ENCODE peak calls at places on chromosome 9, in six cellular contexts. One of them, this sample, is unnamed.

GRCh38 chr9:38112010-38112409 is 43.0 kb upstream of the SHB start:
- DNase-seq in transverse colon: no peak
- DNase-seq in colonic mucosa: no peak
- DNase-seq in adrenal gland: no peak
- DNase-seq in left lung: no peak
- DNase-seq in CD8-positive, alpha-beta T cell: no peak
- DNase-seq in this sample: no peak

GRCh38 chr9:82152181-82152580 is 163.6 kb downstream of the SPATA31D1 start:
- DNase-seq in transverse colon: no peak
- DNase-seq in colonic mucosa: no peak
- DNase-seq in adrenal gland: no peak
- DNase-seq in left lung: no peak
- DNase-seq in CD8-positive, alpha-beta T cell: no peak
- DNase-seq in this sample: no peak

GRCh38 chr9:72930828-72931227 is 22.0 kb downstream of the ALDH1A1 start:
- DNase-seq in transverse colon: no peak
- DNase-seq in colonic mucosa: no peak
- DNase-seq in adrenal gland: no peak
- DNase-seq in left lung: no peak
- DNase-seq in CD8-positive, alpha-beta T cell: no peak
- DNase-seq in this sample: no peak

GRCh38 chr9:122988919-122989614 is 44.4 kb upstream of the GPR21 start:
- DNase-seq in transverse colon: no peak
- DNase-seq in colonic mucosa: no peak
- DNase-seq in adrenal gland: no peak
- DNase-seq in left lung: no peak
- DNase-seq in CD8-positive, alpha-beta T cell: no peak
- DNase-seq in this sample: no peak

GRCh38 chr9:5518937-5519319 is 8.6 kb downstream of the PDCD1LG2 start:
- DNase-seq in transverse colon: no peak
- DNase-seq in colonic mucosa: no peak
- DNase-seq in adrenal gland: no peak
- DNase-seq in left lung: no peak
- DNase-seq in CD8-positive, alpha-beta T cell: no peak
- DNase-seq in this sample: no peak

GRCh38 chr9:96425500-96426169 is 7.5 kb upstream of the ZNF367 start:
- DNase-seq in transverse colon: no peak
- DNase-seq in colonic mucosa: no peak
- DNase-seq in adrenal gland: no peak
- DNase-seq in left lung: no peak
- DNase-seq in CD8-positive, alpha-beta T cell: no peak
- DNase-seq in this sample: no peak

GRCh38 chr9:20478780-20479179 is 143.5 kb downstream of the MLLT3 start:
- DNase-seq in transverse colon: no peak
- DNase-seq in colonic mucosa: no peak
- DNase-seq in adrenal gland: no peak
- DNase-seq in left lung: no peak
- DNase-seq in CD8-positive, alpha-beta T cell: no peak
- DNase-seq in this sample: no peak

GRCh38 chr9:97511762-97512429 is 10.4 kb downstream of the TMOD1 start:
- DNase-seq in transverse colon: no peak
- DNase-seq in colonic mucosa: no peak
- DNase-seq in adrenal gland: no peak
- DNase-seq in left lung: no peak
- DNase-seq in CD8-positive, alpha-beta T cell: no peak
- DNase-seq in this sample: no peak

GRCh38 chr9:121298016-121298538 is 30.1 kb downstream of the GSN start:
- DNase-seq in transverse colon: no peak
- DNase-seq in colonic mucosa: no peak
- DNase-seq in adrenal gland: no peak
- DNase-seq in left lung: no peak
- DNase-seq in CD8-positive, alpha-beta T cell: no peak
- DNase-seq in this sample: no peak

GRCh38 chr9:19233344-19233743 is 2.9 kb downstream of the DENND4C start:
- DNase-seq in transverse colon: no peak
- DNase-seq in colonic mucosa: no peak
- DNase-seq in adrenal gland: no peak
- DNase-seq in left lung: no peak
- DNase-seq in CD8-positive, alpha-beta T cell: no peak
- DNase-seq in this sample: no peak

GRCh38 chr9:21557428-21557768 is 75.3 kb upstream of the IFNE start:
- DNase-seq in transverse colon: no peak
- DNase-seq in colonic mucosa: no peak
- DNase-seq in adrenal gland: no peak
- DNase-seq in left lung: no peak
- DNase-seq in CD8-positive, alpha-beta T cell: no peak
- DNase-seq in this sample: no peak
- H3K4me3 ChIP-seq in transverse colon: no peak
- H3K4me3 ChIP-seq in colonic mucosa: no peak
- H3K4me3 ChIP-seq in adrenal gland: no peak
- H3K4me3 ChIP-seq in left lung: no peak
- H3K4me3 ChIP-seq in CD8-positive, alpha-beta T cell: no peak
- H3K4me3 ChIP-seq in this sample: no peak

GRCh38 chr9:131395745-131396479 is 2.0 kb downstream of the PRRC2B start:
- DNase-seq in transverse colon: no peak
- DNase-seq in colonic mucosa: no peak
- DNase-seq in adrenal gland: no peak
- DNase-seq in left lung: no peak
- DNase-seq in CD8-positive, alpha-beta T cell: no peak
- DNase-seq in this sample: no peak

GRCh38 chr9:131395027-131395744 is 1.3 kb downstream of the PRRC2B start:
- DNase-seq in transverse colon: peak
- DNase-seq in colonic mucosa: peak
- DNase-seq in adrenal gland: no peak
- DNase-seq in left lung: peak
- DNase-seq in CD8-positive, alpha-beta T cell: peak
- DNase-seq in this sample: peak

GRCh38 chr9:131394464-131395026 is 659 bp downstream of the PRRC2B start:
- DNase-seq in transverse colon: peak
- DNase-seq in colonic mucosa: peak
- DNase-seq in adrenal gland: no peak
- DNase-seq in left lung: no peak
- DNase-seq in CD8-positive, alpha-beta T cell: no peak
- DNase-seq in this sample: no peak

GRCh38 chr9:131391504-131391903 is 2.4 kb upstream of the PRRC2B start:
- DNase-seq in transverse colon: no peak
- DNase-seq in colonic mucosa: no peak
- DNase-seq in adrenal gland: no peak
- DNase-seq in left lung: no peak
- DNase-seq in CD8-positive, alpha-beta T cell: no peak
- DNase-seq in this sample: no peak

GRCh38 chr9:131393622-131394463 is at the start of gene PRRC2B:
- DNase-seq in transverse colon: peak
- DNase-seq in colonic mucosa: peak
- DNase-seq in adrenal gland: peak
- DNase-seq in left lung: peak
- DNase-seq in CD8-positive, alpha-beta T cell: peak
- DNase-seq in this sample: no peak
- TF ChIP-seq CTCF in transverse colon: peak
- TF ChIP-seq CTCF in colonic mucosa: no peak
- TF ChIP-seq CTCF in adrenal gland: peak
- TF ChIP-seq CTCF in left lung: peak
- TF ChIP-seq CTCF in CD8-positive, alpha-beta T cell: peak
- TF ChIP-seq CTCF in this sample: peak

DNA sequence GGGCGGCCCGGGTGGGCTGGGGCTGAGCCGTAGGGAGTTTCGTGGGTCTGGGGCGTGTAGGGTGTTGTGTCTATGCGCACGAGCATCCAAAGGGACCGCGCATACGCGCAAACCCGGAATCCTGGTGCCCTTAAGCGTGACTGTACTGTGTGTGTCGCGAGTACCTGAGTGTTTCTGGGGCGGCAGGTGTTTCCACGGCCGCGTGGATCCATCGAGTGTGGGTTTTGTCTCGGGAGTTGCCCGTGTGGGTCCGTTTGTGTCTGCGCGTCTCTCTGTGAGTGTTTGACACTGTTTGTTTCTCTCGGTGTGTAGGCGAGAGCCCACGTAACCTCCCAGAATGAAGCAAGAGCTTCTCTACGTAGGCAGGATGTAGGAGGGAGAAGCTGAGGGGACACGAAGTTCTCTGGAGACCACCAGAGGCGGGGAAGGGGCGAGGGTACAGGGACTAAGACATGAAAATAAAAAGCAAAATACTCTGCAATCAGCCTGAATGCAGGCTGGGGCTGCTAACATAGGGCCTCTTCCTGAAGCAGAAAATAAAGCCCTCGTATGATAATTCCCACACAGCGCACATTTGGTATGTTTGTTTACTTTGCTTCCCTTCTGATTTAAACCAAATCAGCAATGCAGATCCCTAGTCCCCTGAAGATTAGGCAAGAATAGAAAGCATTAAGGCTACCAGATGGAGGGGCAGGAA is 583 bp upstream of the BRINP1 start:
- DNase-seq in transverse colon: no peak
- DNase-seq in colonic mucosa: no peak
- DNase-seq in adrenal gland: no peak
- DNase-seq in left lung: no peak
- DNase-seq in CD8-positive, alpha-beta T cell: no peak
- DNase-seq in this sample: no peak
- H3K4me3 ChIP-seq in transverse colon: no peak
- H3K4me3 ChIP-seq in colonic mucosa: peak
- H3K4me3 ChIP-seq in adrenal gland: no peak
- H3K4me3 ChIP-seq in left lung: peak
- H3K4me3 ChIP-seq in CD8-positive, alpha-beta T cell: no peak
- H3K4me3 ChIP-seq in this sample: no peak

DNA sequence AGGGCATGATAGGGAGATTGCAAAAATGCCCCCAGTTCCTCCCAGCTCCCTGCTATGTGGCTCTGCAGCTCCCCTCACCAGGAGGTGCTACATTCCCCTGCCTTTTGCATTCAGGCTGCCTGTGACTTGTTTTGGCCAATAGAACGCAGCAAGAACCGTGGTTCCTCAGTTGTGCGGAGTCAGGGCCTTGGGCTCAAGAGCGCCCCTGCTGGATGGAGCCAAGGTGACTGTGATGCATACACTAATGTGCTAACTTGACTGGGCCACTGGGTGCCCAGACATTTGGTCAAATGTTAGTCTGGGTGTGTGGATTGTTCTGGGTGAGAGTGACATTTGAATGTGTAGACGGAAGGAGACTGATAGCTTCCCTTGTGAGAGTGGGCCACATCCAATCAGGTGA is 123.3 kb upstream of the MVB12B start:
- DNase-seq in transverse colon: no peak
- DNase-seq in colonic mucosa: no peak
- DNase-seq in adrenal gland: no peak
- DNase-seq in left lung: no peak
- DNase-seq in CD8-positive, alpha-beta T cell: no peak
- DNase-seq in this sample: no peak
- TF ChIP-seq CTCF in transverse colon: no peak
- TF ChIP-seq CTCF in colonic mucosa: no peak
- TF ChIP-seq CTCF in adrenal gland: no peak
- TF ChIP-seq CTCF in left lung: no peak
- TF ChIP-seq CTCF in CD8-positive, alpha-beta T cell: no peak
- TF ChIP-seq CTCF in this sample: no peak

DNA sequence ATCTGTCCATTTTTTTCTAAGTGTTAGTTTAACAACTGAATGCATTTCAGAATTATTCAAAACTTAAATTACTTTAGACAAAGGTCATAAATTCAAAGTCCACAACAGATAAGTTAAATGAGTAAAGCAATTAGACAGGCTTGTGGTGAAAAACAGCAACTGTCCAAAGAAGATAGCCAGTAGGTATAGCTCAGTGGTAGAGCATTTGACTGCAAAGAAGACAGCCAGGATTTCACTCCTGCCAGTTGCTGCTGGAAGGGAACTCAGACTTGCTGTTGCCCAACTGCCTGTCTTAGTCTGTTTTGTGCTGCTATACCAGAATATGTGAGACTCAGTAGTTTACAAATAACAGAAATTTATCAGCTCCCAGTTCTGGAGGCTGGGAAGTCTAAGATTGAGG is 10.0 kb downstream of the FANCC start:
- DNase-seq in transverse colon: no peak
- DNase-seq in colonic mucosa: no peak
- DNase-seq in adrenal gland: no peak
- DNase-seq in left lung: no peak
- DNase-seq in CD8-positive, alpha-beta T cell: no peak
- DNase-seq in this sample: no peak
- H3K4me3 ChIP-seq in transverse colon: no peak
- H3K4me3 ChIP-seq in colonic mucosa: no peak
- H3K4me3 ChIP-seq in adrenal gland: no peak
- H3K4me3 ChIP-seq in left lung: no peak
- H3K4me3 ChIP-seq in CD8-positive, alpha-beta T cell: no peak
- H3K4me3 ChIP-seq in this sample: no peak

This sample was measured in LNCaP clone FGC.